ENCODE peak calls at places on chromosomes 13 and 19, in ten cellular contexts. I is NCI-H1092; D is stimulated activated CD4-positive, alpha-beta T cell treated with anti-CD3 and anti-CD28 coated beads, Interleukin-4, amount 100 ng/mL, for 24 hours; G is AG04450; E is HFFc6; Q is activated naive CD4-positive, alpha-beta T cell; H is fibroblast of lung; V is left ventricle myocardium inferior; K is HCT116; S is activated T-helper 1 cell treated with anti-CD3 and anti-CD28 coated beads, Interleukin-12 subunit alpha, Interleukin-12 subunit beta, Interleukin-2, Interleukin-4 antibody, amounts not matched to agents 30 ng/mL and 10 ng/mL and 1 ng/mL, durations not matched to agents 14 hours and 24 hours and 36 hours. B is an unnamed sample.

GRCh38 chr13:101341464-101341863 is 74.8 kb downstream of the NALCN start:
- DNase-seq in I (no peak), D (no peak), G (no peak), E (peak; percentile 1), Q (no peak), H (peak; percentile 34), V (no peak), K (no peak), S (no peak), B (no peak)

GRCh38 chr19:10332158-10332964 is 968 bp downstream of the RAVER1 start:
- DNase-seq in I (no peak), D (no peak), G (no peak), E (no peak), Q (no peak), H (no peak), V (no peak), K (no peak), S (no peak), B (no peak)

GRCh38 chr13:112255550-112256120 is 120.5 kb upstream of the SPACA7 start:
- DNase-seq in I (no peak), D (no peak), G (no peak), E (no peak), Q (no peak), H (no peak), V (no peak), K (no peak), S (no peak), B (no peak)

GRCh38 chr19:14167594-14168138 is 31.3 kb upstream of the ASF1B start:
- DNase-seq in I (no peak), D (no peak), G (no peak), E (no peak), Q (no peak), H (no peak), V (no peak), K (no peak), S (no peak), B (no peak)

GRCh38 chr19:1875646-1876493 is 9.4 kb downstream of the ABHD17A start:
- DNase-seq in I (peak; percentile 82), D (peak; percentile 88), G (peak; percentile 34), E (peak; percentile 78), Q (peak; percentile 76), H (peak; percentile 86), V (peak; percentile 93), K (peak; percentile 68), S (peak; percentile 87), B (peak; percentile 91)

GRCh38 chr13:92566767-92567166 is 659.8 kb upstream of the GPC6 start:
- DNase-seq in I (no peak), D (no peak), G (no peak), E (no peak), Q (no peak), H (no peak), V (no peak), K (no peak), S (no peak), B (no peak)

GRCh38 chr13:40026174-40026585 is 370.7 kb downstream of the COG6 start:
- DNase-seq in I (no peak), D (peak; percentile 77), G (no peak), E (no peak), Q (no peak), H (peak; percentile 73), V (no peak), K (no peak), S (peak; percentile 67), B (peak; percentile 55)

GRCh38 chr13:111630411-111630810 is 310.0 kb downstream of the TEX29 start:
- DNase-seq in I (peak; percentile 85), D (no peak), G (no peak), E (no peak), Q (no peak), H (no peak), V (no peak), K (no peak), S (no peak), B (no peak)

GRCh38 chr19:39327990-39328705 is 7.5 kb upstream of the LRFN1 start:
- DNase-seq in I (peak; percentile 31), D (peak; percentile 89), G (peak; percentile 30), E (peak; percentile 47), Q (peak; percentile 79), H (peak; percentile 36), V (peak; percentile 82), K (no peak), S (peak; percentile 68), B (peak; percentile 78)

GRCh38 chr13:114048463-114048862 is 74.6 kb upstream of the C13orf46 start:
- DNase-seq in I (no peak), D (no peak), G (no peak), E (no peak), Q (no peak), H (no peak), V (no peak), K (no peak), S (no peak), B (no peak)